ENCODE peak calls at places on chromosomes 16 and 17, in nine cellular contexts. Z is upper lobe of left lung, O is A549, D is HCT116, Q is left lung, M is IMR-90, S is dorsolateral prefrontal cortex, V is body of pancreas, A is heart right ventricle. B is an unnamed sample.

GRCh38 chr17:50221500-50222480 is 20.4 kb upstream of the COL1A1 start:
- DNase-seq in Z (peak), O (no peak), D (no peak), Q (peak), M (peak), S (no peak), V (no peak), A (no peak), B (no peak)

GRCh38 chr16:56994311-56994710 is 5.0 kb downstream of the NLRC5 start:
- DNase-seq in Z (no peak), O (no peak), D (no peak), Q (no peak), M (no peak), S (no peak), V (no peak), A (no peak), B (no peak)

GRCh38 chr16:70429888-70430666 is 8.8 kb downstream of the ST3GAL2 start:
- DNase-seq in Z (peak), O (no peak), D (no peak), Q (no peak), M (no peak), S (no peak), V (no peak), A (no peak), B (no peak)

GRCh38 chr17:65550075-65550635 is 11.3 kb downstream of the AXIN2 start:
- DNase-seq in Z (no peak), O (no peak), D (no peak), Q (no peak), M (no peak), S (no peak), V (no peak), A (no peak), B (no peak)

GRCh38 chr17:14270508-14270907 is 30.4 kb upstream of the HS3ST3B1 start:
- DNase-seq in Z (no peak), O (no peak), D (no peak), Q (no peak), M (no peak), S (no peak), V (no peak), A (no peak), B (no peak)

GRCh38 chr17:49997256-49997735 is 2.3 kb upstream of the DLX3 start:
- DNase-seq in Z (no peak), O (no peak), D (no peak), Q (no peak), M (no peak), S (no peak), V (no peak), A (no peak), B (no peak)

GRCh38 chr17:5694507-5694906 is 110.2 kb upstream of the NLRP1 start:
- DNase-seq in Z (no peak), O (no peak), D (no peak), Q (no peak), M (no peak), S (no peak), V (no peak), A (no peak), B (no peak)

GRCh38 chr17:45162022-45162687 is 480 bp downstream of the HEXIM2 start:
- DNase-seq in Z (no peak), O (no peak), D (no peak), Q (peak), M (no peak), S (no peak), V (peak), A (no peak), B (no peak)

GRCh38 chr17:59848778-59849177 is 44.0 kb downstream of the TUBD1 start:
- DNase-seq in Z (peak), O (no peak), D (no peak), Q (peak), M (peak), S (no peak), V (peak), A (no peak), B (no peak)

GRCh38 chr17:14337596-14338079 is 36.8 kb downstream of the HS3ST3B1 start:
- DNase-seq in Z (no peak), O (no peak), D (no peak), Q (no peak), M (no peak), S (no peak), V (no peak), A (no peak), B (no peak)

GRCh38 chr16:651844-652243 is 2.7 kb downstream of the WDR90 start:
- DNase-seq in Z (no peak), O (no peak), D (no peak), Q (no peak), M (no peak), S (no peak), V (no peak), A (no peak), B (no peak)

GRCh38 chr16:648071-648785 is 937 bp upstream of the WDR90 start:
- DNase-seq in Z (peak), O (no peak), D (no peak), Q (no peak), M (no peak), S (no peak), V (peak), A (no peak), B (no peak)

GRCh38 chr16:647173-647902 is 1.8 kb upstream of the WDR90 start:
- DNase-seq in Z (no peak), O (no peak), D (no peak), Q (no peak), M (no peak), S (no peak), V (peak), A (no peak), B (no peak)

GRCh38 chr16:648786-649589 is at the start of gene WDR90:
- DNase-seq in Z (peak), O (peak), D (peak), Q (peak), M (peak), S (peak), V (peak), A (peak), B (peak)

DNA sequence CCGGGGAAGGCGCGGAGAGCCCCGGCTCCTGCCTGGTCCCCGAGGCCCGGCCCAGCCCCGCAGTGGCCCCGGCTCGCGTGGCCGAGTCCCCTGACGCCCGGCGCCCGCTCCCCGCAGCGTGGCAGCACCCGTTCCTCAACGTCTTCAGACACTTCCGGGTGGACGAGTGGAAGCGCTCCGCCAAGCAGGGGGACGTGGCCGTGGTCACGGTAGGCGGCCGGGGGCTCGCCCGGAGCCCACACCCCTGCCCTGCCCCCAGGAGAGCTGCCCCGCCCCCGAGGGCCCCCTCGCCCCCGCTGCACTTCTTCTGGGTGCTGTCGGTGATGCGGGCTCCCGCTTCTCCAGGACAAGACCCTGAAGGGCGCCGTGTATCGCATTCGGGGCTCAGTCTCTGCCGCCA is 481 bp downstream of the WDR90 start:
- DNase-seq in Z (no peak), O (no peak), D (no peak), Q (no peak), M (no peak), S (no peak), V (no peak), A (no peak), B (no peak)
- H3K27ac ChIP-seq in Z (peak), O (peak), D (peak), Q (no peak), M (peak), S (peak), V (peak), A (peak), B (no peak)

GRCh38 chr17:43024407-43025289 is at the start of gene RND2:
- DNase-seq in Z (peak), O (peak), D (peak), Q (peak), M (peak), S (peak), V (peak), A (peak), B (peak)
- H3K27ac ChIP-seq in Z (peak), O (peak), D (peak), Q (no peak), M (no peak), S (peak), V (peak), A (peak), B (peak)

GRCh38 chr16:11349599-11350276 is 4.5 kb downstream of the RMI2 start:
- DNase-seq in Z (peak), O (no peak), D (no peak), Q (peak), M (peak), S (peak), V (peak), A (peak), B (peak)

GRCh38 chr16:11350531-11351335 is 5.5 kb downstream of the RMI2 start:
- DNase-seq in Z (no peak), O (no peak), D (no peak), Q (no peak), M (peak), S (no peak), V (no peak), A (no peak), B (no peak)

GRCh38 chr16:11347831-11348230 is 2.6 kb downstream of the RMI2 start:
- DNase-seq in Z (no peak), O (no peak), D (no peak), Q (no peak), M (no peak), S (no peak), V (no peak), A (no peak), B (no peak)

GRCh38 chr16:11346700-11347319 is 1.6 kb downstream of the RMI2 start:
- DNase-seq in Z (no peak), O (no peak), D (no peak), Q (no peak), M (no peak), S (no peak), V (no peak), A (no peak), B (no peak)

GRCh38 chr16:11348737-11349598 is 3.7 kb downstream of the RMI2 start:
- DNase-seq in Z (no peak), O (no peak), D (no peak), Q (no peak), M (no peak), S (no peak), V (no peak), A (no peak), B (no peak)
- H3K27ac ChIP-seq in Z (peak), O (no peak), D (no peak), Q (peak), M (peak), S (peak), V (peak), A (no peak), B (no peak)

DNA sequence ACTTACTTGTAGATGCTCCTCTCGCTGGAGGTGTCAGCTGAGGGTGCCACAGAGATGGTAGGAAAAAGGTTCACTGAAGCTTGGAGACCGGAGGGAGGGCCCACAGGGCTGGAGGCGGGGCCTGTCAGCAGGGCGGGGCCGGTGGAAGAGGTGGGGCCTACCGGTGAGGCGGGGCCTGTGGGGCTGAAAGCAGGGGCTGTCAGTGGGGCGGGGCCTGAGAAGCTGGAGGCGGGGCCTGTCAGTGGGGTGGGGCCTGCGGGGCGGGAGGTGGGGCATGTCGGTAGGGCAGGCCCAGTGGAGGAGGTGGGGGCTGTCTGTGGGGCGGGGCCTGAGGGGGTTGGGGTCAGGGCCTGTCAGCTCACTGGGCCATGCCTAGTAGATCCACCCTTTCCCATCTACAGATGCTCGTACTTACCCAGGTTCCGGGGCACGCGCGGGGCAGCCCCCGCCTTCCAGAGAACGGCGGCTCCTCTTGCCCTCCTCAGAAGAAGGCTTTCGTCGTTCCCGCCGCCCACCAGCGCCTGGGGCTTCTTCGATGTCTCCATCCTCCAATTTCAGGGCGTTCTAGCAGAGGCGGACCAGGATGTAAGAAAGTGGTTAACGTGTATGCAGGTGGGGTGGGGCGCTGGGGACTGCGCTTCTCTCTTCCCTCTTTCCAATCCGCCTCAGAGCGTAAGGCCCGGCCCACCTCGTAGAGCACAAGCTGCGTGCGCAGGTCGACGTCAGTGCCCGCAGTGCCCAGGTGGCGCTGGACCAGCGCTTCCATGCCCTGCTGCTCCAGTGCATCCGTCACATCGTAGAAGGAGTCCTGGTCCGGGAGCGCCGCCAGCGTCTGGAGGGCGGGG is 9.8 kb downstream of the TMEM208 start:
- DNase-seq in Z (no peak), O (peak), D (peak), Q (no peak), M (peak), S (no peak), V (peak), A (no peak), B (no peak)
- H3K27ac ChIP-seq in Z (peak), O (no peak), D (peak), Q (no peak), M (no peak), S (no peak), V (no peak), A (no peak), B (no peak)

DNA sequence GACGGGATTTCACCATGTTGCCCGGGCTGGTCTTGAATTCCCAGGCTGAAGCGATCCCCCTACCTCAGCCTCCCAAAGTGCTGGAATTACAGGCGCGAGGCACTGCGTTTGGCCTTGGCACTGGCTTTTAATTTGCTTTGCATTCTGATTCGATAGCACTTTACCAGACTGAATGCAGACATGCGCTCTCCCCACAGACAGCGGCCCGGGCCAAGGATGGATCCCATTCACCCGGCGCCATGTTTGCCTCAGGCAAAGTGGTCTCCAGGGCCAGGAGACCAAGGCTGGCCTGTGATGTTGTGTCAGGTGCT is 41.7 kb downstream of the DHRS7B start:
- DNase-seq in Z (no peak), O (no peak), D (no peak), Q (no peak), M (no peak), S (no peak), V (no peak), A (no peak), B (no peak)
- H3K27ac ChIP-seq in Z (no peak), O (no peak), D (no peak), Q (no peak), M (no peak), S (peak), V (peak), A (no peak), B (no peak)

GRCh38 chr17:11853321-11854151 is 143.7 kb downstream of the ZNF18 start:
- DNase-seq in Z (no peak), O (no peak), D (no peak), Q (no peak), M (no peak), S (peak), V (no peak), A (no peak), B (no peak)
- H3K27ac ChIP-seq in Z (no peak), O (no peak), D (no peak), Q (no peak), M (no peak), S (peak), V (no peak), A (no peak), B (peak)

GRCh38 chr16:85492617-85492957 is 120.5 kb upstream of the GSE1 start:
- DNase-seq in Z (no peak), O (no peak), D (no peak), Q (no peak), M (no peak), S (no peak), V (no peak), A (no peak), B (no peak)
- H3K27ac ChIP-seq in Z (peak), O (no peak), D (no peak), Q (no peak), M (no peak), S (peak), V (peak), A (peak), B (no peak)